ENCODE peak calls at places on chromosomes 7 and 10, in six cellular contexts. C, T, B, Q, A and O are unnamed samples.

GRCh38 chr10:87068281-87068680 is 26.4 kb downstream of the GLUD1 start:
- DNase-seq in A (no peak), T (no peak), Q (no peak), B (no peak), C (no peak), O (no peak)

GRCh38 chr10:62805139-62806092 is 896 bp downstream of the ADO start:
- DNase-seq in T (peak; percentile 14), C (no peak), A (peak; percentile 51), Q (no peak), B (peak; percentile 62), O (peak; percentile 30)

GRCh38 chr7:44867073-44867990 is 18.0 kb downstream of the PURB start:
- DNase-seq in Q (no peak), B (no peak), C (no peak), T (peak; percentile 30), A (no peak), O (no peak)

GRCh38 chr10:12235796-12236195 is 39.8 kb downstream of the CDC123 start:
- DNase-seq in Q (no peak), C (no peak), T (no peak), A (no peak), B (no peak), O (no peak)

GRCh38 chr7:11716185-11716584 is 115.8 kb downstream of the THSD7A start:
- DNase-seq in C (no peak), A (peak; percentile 17), Q (no peak), B (no peak), T (no peak), O (no peak)

GRCh38 chr7:47513741-47514241 is 68.1 kb downstream of the TNS3 start:
- DNase-seq in T (no peak), Q (no peak), B (no peak), A (no peak), C (no peak), O (no peak)

GRCh38 chr7:32347244-32347828 is 142.8 kb downstream of the LSM5 start:
- DNase-seq in Q (no peak), A (peak; percentile 67), T (peak; percentile 47), C (no peak), B (no peak), O (no peak)

GRCh38 chr7:94003446-94004023 is 620 bp downstream of the BET1 start:
- DNase-seq in C (no peak), B (no peak), Q (no peak), T (no peak), A (no peak), O (peak; percentile 6)

GRCh38 chr7:47078241-47078640 is 503.7 kb downstream of the TNS3 start:
- DNase-seq in A (no peak), Q (no peak), T (no peak), B (no peak), C (no peak), O (no peak)